ENCODE peak calls at places on chromosomes 4 and X, in five cellular contexts. T is LoVo, Y is germinal center, E is neural crest cell, I is NCI-H748 treated with DMSO at 0.1 percent for 48 hours. C is an unnamed sample.

GRCh38 chr4:140296335-140296753 is 77.1 kb upstream of the SCOC start:
- DNase-seq in T (peak), Y (no peak), E (no peak), I (peak), C (peak)

GRCh38 chr4:165293927-165294649 is 33.4 kb upstream of the MSMO1 start:
- DNase-seq in T (no peak), Y (peak), E (no peak), I (no peak), C (no peak)

GRCh38 chr4:13171292-13172057 is 312.7 kb downstream of the RAB28 start:
- DNase-seq in T (no peak), Y (no peak), E (no peak), I (no peak), C (no peak)

GRCh38 chr4:102449751-102450352 is 51.3 kb upstream of the NFKB1 start:
- DNase-seq in T (peak), Y (peak), E (peak), I (peak), C (peak)

GRCh38 chr4:85107553-85107952 is 141.1 kb upstream of the WDFY3 start:
- DNase-seq in T (no peak), Y (no peak), E (no peak), I (no peak), C (peak)

GRCh38 chr4:15894923-15895411 is 43.6 kb downstream of the FGFBP1 start:
- DNase-seq in T (no peak), Y (no peak), E (no peak), I (no peak), C (peak)

GRCh38 chr4:4364486-4365208 is 22.3 kb upstream of the NSG1 start:
- DNase-seq in T (no peak), Y (no peak), E (no peak), I (no peak), C (peak)

GRCh38 chr4:86894465-86894864 is 2.2 kb upstream of the C4orf36 start:
- DNase-seq in T (peak), Y (no peak), E (no peak), I (no peak), C (peak)

GRCh38 chr4:40363382-40363920 is 28.3 kb downstream of the CHRNA9 start:
- DNase-seq in T (peak), Y (no peak), E (no peak), I (no peak), C (peak)

GRCh38 chrX:2559124-2559523 is 58.3 kb upstream of the DHRSX start:
- DNase-seq in T (no peak), Y (no peak), E (no peak), I (no peak), C (no peak)

GRCh38 chrX:40098264-40099045 is 697 bp upstream of the BCOR start:
- DNase-seq in T (peak), Y (no peak), E (no peak), I (peak), C (no peak)

GRCh38 chrX:23954396-23954795 is 46.6 kb downstream of the CXorf58 start:
- DNase-seq in T (no peak), Y (no peak), E (no peak), I (no peak), C (no peak)

GRCh38 chrX:7514871-7515599 is 327.9 kb upstream of the VCX start:
- DNase-seq in T (no peak), Y (no peak), E (no peak), I (no peak), C (peak)

GRCh38 chr4:186144180-186144579 is 39.7 kb downstream of the FAM149A start:
- DNase-seq in T (peak), Y (no peak), E (peak), I (peak), C (peak)

GRCh38 chr4:150302553-150302952 is 224.3 kb downstream of the DCLK2 start:
- DNase-seq in T (no peak), Y (no peak), E (no peak), I (no peak), C (peak)

GRCh38 chrX:119228506-119229290 is 7.4 kb upstream of the PGRMC1 start:
- DNase-seq in T (no peak), Y (no peak), E (no peak), I (no peak), C (peak)

GRCh38 chrX:153848325-153848724 is 18.0 kb upstream of the PDZD4 start:
- DNase-seq in T (no peak), Y (no peak), E (no peak), I (no peak), C (no peak)

GRCh38 chrX:129845616-129846190 is 2.0 kb upstream of the ZDHHC9 start:
- DNase-seq in T (peak), Y (no peak), E (no peak), I (no peak), C (no peak)

GRCh38 chr4:48772568-48772967 is 7.5 kb downstream of the FRYL start:
- DNase-seq in T (no peak), Y (no peak), E (no peak), I (no peak), C (no peak)

C was measured in renal cortical epithelial cell.